ENCODE peak calls at places on chromosomes 7 and 10, in five cellular contexts. J, Z, A, F and B are unnamed samples.

GRCh38 chr10:79347894-79348639 is 798 bp downstream of the PPIF start:
- DNase-seq in Z (no peak), A (no peak), F (no peak), J (peak; percentile 38), B (no peak)

GRCh38 chr7:127949670-127950069 is 81.6 kb downstream of the LRRC4 start:
- DNase-seq in Z (no peak), A (no peak), F (no peak), J (no peak), B (no peak)

GRCh38 chr7:112266141-112266540 is 59.6 kb downstream of the ZNF277 start:
- DNase-seq in Z (no peak), J (no peak), F (no peak), A (no peak), B (no peak)

GRCh38 chr7:106376026-106376799 is 91.4 kb upstream of the NAMPT start:
- DNase-seq in F (no peak), Z (no peak), A (no peak), J (no peak), B (no peak)

GRCh38 chr10:133308431-133309110 is at the start of the genes TUBGCP2 and ZNF511:
- DNase-seq in F (peak; percentile 32), A (peak; percentile 85), J (peak; percentile 88), Z (peak; percentile 81), B (peak; percentile 90)

GRCh38 chr7:101206665-101207042 is 5.8 kb upstream of the MOGAT3 start:
- DNase-seq in A (no peak), F (no peak), J (no peak), Z (no peak), B (no peak)

GRCh38 chr7:39085590-39086049 is 107.9 kb downstream of the POU6F2 start:
- DNase-seq in F (peak; percentile 86), J (peak; percentile 67), A (no peak), Z (no peak), B (no peak)

GRCh38 chr10:77325233-77325537 is 312.4 kb downstream of the KCNMA1 start:
- DNase-seq in A (no peak), F (no peak), Z (no peak), J (no peak), B (no peak)

GRCh38 chr7:77684030-77684429 is 12.2 kb upstream of the RSBN1L start:
- DNase-seq in F (no peak), J (peak; percentile 18), Z (no peak), A (no peak), B (no peak)

GRCh38 chr7:71925663-71926062 is 486.5 kb downstream of the CALN1 start:
- DNase-seq in J (no peak), A (no peak), F (no peak), Z (no peak), B (no peak)

GRCh38 chr10:13086051-13086450 is 13.9 kb upstream of the OPTN start:
- DNase-seq in J (no peak), Z (no peak), F (no peak), A (no peak), B (no peak)

GRCh38 chr10:3095373-3096139 is 28.2 kb downstream of the PFKP start:
- DNase-seq in F (no peak), J (no peak), A (no peak), Z (no peak), B (no peak)

GRCh38 chr10:1659221-1659791 is 78.0 kb downstream of the ADARB2 start:
- DNase-seq in A (no peak), Z (peak; percentile 15), F (no peak), J (no peak), B (no peak)